ENCODE peak calls at places on chromosomes 12 and 14, in nine cellular contexts. H is SK-N-SH; W is substantia nigra; S is stimulated activated CD8-positive, alpha-beta memory T cell treated with anti-CD3 and anti-CD28 coated beads, Interleukin-2, amount 100 ng/mL, for 1 hour; L is putamen; J is COLO829; V is GM04504; N is GM23338; M is AG04449. U is an unnamed sample.
A peak's percentile ranks its signal among the peaks of the same experiment; 100 is the strongest.

GRCh38 chr12:81668475-81668874 is 90.7 kb downstream of the PPFIA2 start:
- DNase-seq in H (no peak), W (no peak), S (no peak), L (no peak), J (peak; percentile 93), V (peak; percentile 16), N (no peak), M (no peak), U (peak; percentile 21)

GRCh38 chr12:7959278-7960063 is 23.5 kb upstream of the SLC2A3 start:
- DNase-seq in H (no peak), W (no peak), S (peak; percentile 16), L (no peak), J (no peak), V (no peak), N (peak; percentile 97), M (no peak), U (no peak)

GRCh38 chr14:20667957-20668356 is 16.4 kb upstream of the RNASE4 start:
- DNase-seq in H (no peak), W (no peak), S (no peak), L (no peak), J (no peak), V (no peak), N (no peak), M (no peak), U (no peak)

GRCh38 chr12:42299392-42300308 is 26.2 kb downstream of the ZCRB1 start:
- DNase-seq in H (no peak), W (no peak), S (peak; percentile 13), L (no peak), J (no peak), V (no peak), N (no peak), M (peak; percentile 28), U (no peak)

GRCh38 chr14:104436741-104437701 is 142.5 kb upstream of the C14orf180 start:
- DNase-seq in H (peak; percentile 82), W (no peak), S (no peak), L (no peak), J (no peak), V (no peak), N (no peak), M (no peak), U (no peak)

GRCh38 chr12:84924956-84925355 is 12.4 kb upstream of the SLC6A15 start:
- DNase-seq in H (no peak), W (no peak), S (no peak), L (no peak), J (peak; percentile 29), V (no peak), N (no peak), M (no peak), U (no peak)

GRCh38 chr12:66688836-66689439 is 10.1 kb upstream of the GRIP1 start:
- DNase-seq in H (peak; percentile 4), W (no peak), S (no peak), L (no peak), J (peak; percentile 58), V (peak; percentile 3), N (peak; percentile 91), M (no peak), U (no peak)

GRCh38 chr14:84750284-84750683 is 779.7 kb upstream of the FLRT2 start:
- DNase-seq in H (no peak), W (no peak), S (no peak), L (no peak), J (no peak), V (no peak), N (no peak), M (no peak), U (no peak)

GRCh38 chr14:100440207-100440631 is 117.1 kb downstream of the SLC25A47 start:
- DNase-seq in H (peak; percentile 66), W (peak; percentile 14), S (no peak), L (peak; percentile 71), J (no peak), V (no peak), N (peak; percentile 78), M (no peak), U (no peak)

GRCh38 chr14:59595071-59595470 is 18.5 kb upstream of the CCDC175 start:
- DNase-seq in H (no peak), W (no peak), S (no peak), L (no peak), J (no peak), V (no peak), N (no peak), M (no peak), U (no peak)

GRCh38 chr14:71089974-71090373 is 182.7 kb downstream of the PCNX1 start:
- DNase-seq in H (no peak), W (no peak), S (no peak), L (no peak), J (no peak), V (peak; percentile 17), N (no peak), M (peak; percentile 42), U (peak; percentile 28)

GRCh38 chr12:110896559-110896958 is 23.8 kb downstream of the MYL2 start:
- DNase-seq in H (no peak), W (no peak), S (no peak), L (no peak), J (no peak), V (no peak), N (no peak), M (no peak), U (no peak)

GRCh38 chr14:22995889-22996611 is 13.7 kb upstream of the AJUBA start:
- DNase-seq in H (no peak), W (no peak), S (no peak), L (no peak), J (no peak), V (no peak), N (no peak), M (no peak), U (no peak)

GRCh38 chr12:132571051-132571450 is 39.3 kb downstream of the LRCOL1 start:
- DNase-seq in H (no peak), W (no peak), S (no peak), L (no peak), J (no peak), V (no peak), N (no peak), M (no peak), U (no peak)

GRCh38 chr14:24307575-24308341 is at the start of gene CIDEB:
- DNase-seq in H (peak; percentile 87), W (no peak), S (peak; percentile 31), L (no peak), J (peak; percentile 65), V (no peak), N (peak; percentile 76), M (no peak), U (no peak)

GRCh38 chr12:8773456-8773855 is 49.0 kb upstream of the A2ML1 start:
- DNase-seq in H (no peak), W (no peak), S (no peak), L (no peak), J (no peak), V (no peak), N (no peak), M (no peak), U (no peak)

GRCh38 chr14:75041613-75042012 is 9.7 kb downstream of the MLH3 start:
- DNase-seq in H (no peak), W (no peak), S (no peak), L (no peak), J (no peak), V (no peak), N (no peak), M (no peak), U (no peak)

GRCh38 chr14:77151245-77151644 is 9.7 kb upstream of the ZDHHC22 start:
- DNase-seq in H (peak; percentile 70), W (no peak), S (no peak), L (no peak), J (peak; percentile 39), V (no peak), N (peak; percentile 89), M (no peak), U (no peak)

GRCh38 chr12:4214912-4215861 is 58.4 kb upstream of the CCND2 start:
- DNase-seq in H (no peak), W (no peak), S (no peak), L (peak; percentile 46), J (no peak), V (no peak), N (no peak), M (no peak), U (no peak)

GRCh38 chr14:41419709-41420108 is 187.0 kb upstream of the LRFN5 start:
- DNase-seq in H (no peak), W (no peak), S (no peak), L (no peak), J (no peak), V (no peak), N (no peak), M (no peak), U (no peak)

GRCh38 chr12:7100239-7100638 is 8.0 kb upstream of the C1R start:
- DNase-seq in H (no peak), W (no peak), S (no peak), L (no peak), J (no peak), V (no peak), N (no peak), M (no peak), U (no peak)

GRCh38 chr14:87712386-87713113 is 280.4 kb downstream of the GALC start:
- DNase-seq in H (no peak), W (no peak), S (no peak), L (no peak), J (peak; percentile 57), V (no peak), N (peak; percentile 8), M (no peak), U (no peak)

GRCh38 chr14:89826581-89826980 is 127.9 kb downstream of the EFCAB11 start:
- DNase-seq in H (no peak), W (no peak), S (no peak), L (no peak), J (no peak), V (no peak), N (no peak), M (no peak), U (no peak)

GRCh38 chr12:108173892-108174291 is 44.8 kb downstream of the WSCD2 start:
- DNase-seq in H (no peak), W (no peak), S (no peak), L (no peak), J (no peak), V (no peak), N (no peak), M (no peak), U (no peak)

GRCh38 chr12:127280393-127281275 is 986.3 kb upstream of the TMEM132C start:
- DNase-seq in H (peak; percentile 33), W (no peak), S (peak; percentile 6), L (no peak), J (peak; percentile 13), V (no peak), N (peak; percentile 76), M (no peak), U (no peak)

GRCh38 chr12:18320036-18320617 is 58.8 kb downstream of the PIK3C2G start:
- DNase-seq in H (peak; percentile 22), W (no peak), S (no peak), L (no peak), J (peak; percentile 17), V (peak; percentile 11), N (peak; percentile 78), M (peak; percentile 59), U (peak; percentile 28)

GRCh38 chr12:105748806-105749600 is 389.8 kb downstream of the NUAK1 start:
- DNase-seq in H (no peak), W (no peak), S (no peak), L (no peak), J (no peak), V (no peak), N (no peak), M (no peak), U (no peak)